ENCODE peak calls at places on chromosomes 13 and 19, in seven cellular contexts. K, A, J, M, T, N and D are unnamed samples.

GRCh38 chr13:50574731-50575130 is 268.8 kb downstream of the DLEU7 start:
- DNase-seq in M (no peak), J (no peak), K (no peak), N (no peak), A (no peak), T (no peak), D (no peak)

GRCh38 chr19:34480971-34481821 is at the start of gene WTIP:
- DNase-seq in M (peak; percentile 84), N (peak; percentile 92), J (no peak), T (peak; percentile 73), A (no peak), K (peak; percentile 89), D (no peak)

GRCh38 chr19:55554302-55554701 is 9.0 kb upstream of the SBK3 start:
- DNase-seq in N (no peak), T (no peak), J (no peak), A (no peak), K (no peak), M (no peak), D (no peak)

GRCh38 chr19:29837448-29837961 is 25.7 kb downstream of the CCNE1 start:
- DNase-seq in N (no peak), T (no peak), M (no peak), J (no peak), K (no peak), A (no peak), D (peak; percentile 84)

GRCh38 chr19:7337380-7338194 is 11.2 kb upstream of the ARHGEF18 start:
- DNase-seq in M (no peak), J (no peak), T (no peak), A (no peak), K (no peak), N (no peak), D (no peak)

GRCh38 chr19:41316306-41316920 is 6.4 kb downstream of the CCDC97 start:
- DNase-seq in M (no peak), J (no peak), K (no peak), N (no peak), A (no peak), T (no peak), D (no peak)

GRCh38 chr19:2618611-2619010 is 83.9 kb downstream of the GNG7 start:
- DNase-seq in A (peak; percentile 75), N (no peak), K (no peak), M (peak; percentile 69), J (no peak), T (no peak), D (peak; percentile 59)

GRCh38 chr13:23765531-23765930 is 123.7 kb downstream of the MIPEP start:
- DNase-seq in N (no peak), K (no peak), J (no peak), M (no peak), A (no peak), T (no peak), D (no peak)

GRCh38 chr13:79987323-79987722 is 353.6 kb downstream of the SPRY2 start:
- DNase-seq in K (no peak), T (no peak), M (no peak), J (no peak), N (no peak), A (no peak), D (no peak)

GRCh38 chr13:60343978-60344377 is 53.0 kb upstream of the TDRD3 start:
- DNase-seq in A (no peak), K (no peak), T (no peak), M (no peak), N (no peak), J (no peak), D (no peak)

GRCh38 chr19:54416695-54417491 is 1.6 kb downstream of the TTYH1 start:
- DNase-seq in A (no peak), K (peak; percentile 46), J (no peak), T (no peak), M (no peak), N (no peak), D (no peak)

GRCh38 chr19:776549-776948 is 20.7 kb upstream of the PTBP1 start:
- DNase-seq in K (no peak), M (no peak), J (no peak), A (no peak), N (no peak), T (no peak), D (no peak)

GRCh38 chr13:85277753-85278152 is 521.5 kb downstream of the SLITRK6 start:
- DNase-seq in N (no peak), M (no peak), A (no peak), T (no peak), K (no peak), J (no peak), D (no peak)

GRCh38 chr19:17944301-17944700 is 11.5 kb downstream of the CCDC124 start:
- DNase-seq in M (peak; percentile 54), T (peak; percentile 40), N (no peak), A (no peak), K (no peak), J (no peak), D (no peak)

GRCh38 chr19:38233740-38234251 is 9.8 kb upstream of the DPF1 start:
- DNase-seq in K (peak; percentile 96), M (peak; percentile 76), T (peak; percentile 57), J (no peak), N (peak; percentile 79), A (peak; percentile 79), D (peak; percentile 42)

GRCh38 chr19:37980419-37980975 is 73.5 kb downstream of the SIPA1L3 start:
- DNase-seq in A (no peak), J (no peak), T (no peak), K (no peak), N (no peak), M (no peak), D (no peak)

GRCh38 chr13:73849292-73849691 is 284.9 kb downstream of the KLF12 start:
- DNase-seq in T (no peak), K (peak; percentile 86), A (no peak), M (no peak), N (no peak), J (no peak), D (no peak)

GRCh38 chr13:24605923-24606372 is 74.3 kb upstream of the ATP12A start:
- DNase-seq in A (peak; percentile 71), J (no peak), M (no peak), T (no peak), K (peak; percentile 56), N (no peak), D (peak; percentile 43)

GRCh38 chr13:40629678-40630384 is 36.6 kb downstream of the FOXO1 start:
- DNase-seq in K (no peak), N (no peak), J (no peak), A (no peak), T (no peak), M (no peak), D (no peak)

GRCh38 chr13:30796132-30796832 is 60.9 kb downstream of the ALOX5AP start:
- DNase-seq in K (no peak), T (no peak), A (no peak), N (no peak), J (peak; percentile 46), M (no peak), D (no peak)

GRCh38 chr13:27406178-27406939 is 18.1 kb upstream of the GTF3A start:
- DNase-seq in K (peak; percentile 27), T (no peak), M (no peak), A (peak; percentile 62), J (no peak), N (no peak), D (no peak)

DNA sequence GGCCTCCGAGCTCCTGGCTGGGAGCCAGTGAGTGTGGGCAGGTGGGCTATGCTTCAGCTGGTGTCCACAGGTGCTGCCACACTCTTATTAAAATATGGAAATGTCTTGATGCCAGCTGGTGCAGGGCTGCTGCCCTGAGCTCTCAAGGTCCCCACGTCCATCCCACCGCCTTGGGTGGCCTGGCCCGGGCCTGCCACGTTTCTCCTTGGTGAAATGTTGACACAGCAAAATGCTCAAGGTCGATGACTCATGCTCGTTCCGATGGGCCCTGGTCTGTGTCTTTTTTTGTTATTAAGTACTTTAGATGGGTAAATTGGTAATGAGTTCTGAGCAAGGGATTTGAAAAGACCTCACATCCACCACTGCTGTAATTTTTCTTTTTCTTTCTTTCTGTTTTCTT is 524.7 kb downstream of the MYO16 start:
- DNase-seq in A (no peak), T (no peak), J (no peak), K (no peak), N (peak; percentile 80), M (no peak), D (no peak)
- H3K4me1 ChIP-seq in A (no peaks in the 10 kb centered on the region), T (no peaks in the 10 kb centered on the region), J (peaks cover 43% of the 10 kb centered on the region), K (peaks cover 25% of the 10 kb centered on the region), N (peaks cover 12% of the 10 kb centered on the region), M (no peaks in the 10 kb centered on the region), D (no peaks in the 10 kb centered on the region)

GRCh38 chr13:39602614-39603366 is at the start of gene LHFPL6:
- DNase-seq in M (peak; percentile 94), K (peak; percentile 88), N (peak; percentile 85), T (peak; percentile 84), A (no peak), J (no peak), D (peak; percentile 28)

GRCh38 chr13:39599842-39600241 is 3.2 kb downstream of the LHFPL6 start:
- DNase-seq in T (no peak), N (no peak), A (no peak), K (no peak), M (no peak), J (no peak), D (no peak)

GRCh38 chr13:39602277-39602613 is 748 bp downstream of the LHFPL6 start:
- DNase-seq in K (no peak), J (no peak), N (no peak), T (no peak), M (no peak), A (no peak), D (no peak)

GRCh38 chr13:39601636-39602035 is 1.4 kb downstream of the LHFPL6 start:
- DNase-seq in N (no peak), T (no peak), A (no peak), J (no peak), M (no peak), K (no peak), D (no peak)

GRCh38 chr13:39600766-39601165 is 2.2 kb downstream of the LHFPL6 start:
- DNase-seq in N (no peak), J (no peak), M (peak; percentile 71), K (peak; percentile 70), A (no peak), T (no peak), D (no peak)
- H3K27me3 ChIP-seq in N (no peaks in the 10 kb centered on the region), J (no peaks in the 10 kb centered on the region), M (no peaks in the 10 kb centered on the region), K (peaks cover 43% of the 10 kb centered on the region), A (peaks cover 20% of the 10 kb centered on the region), T (no peaks in the 10 kb centered on the region), D (peaks cover 7% of the 10 kb centered on the region)

GRCh38 chr13:110306960-110307696 is at the start of the genes COL4A1 and COL4A2:
- DNase-seq in T (peak; percentile 86), A (no peak), K (peak; percentile 87), J (no peak), N (peak; percentile 90), M (peak; percentile 87), D (no peak)
- H3K4me3 ChIP-seq in T (peak within 1 kb of the TSS; percentile 85), A (no peak within 1 kb of the TSS), K (peak within 1 kb of the TSS; percentile 98), J (peak within 1 kb of the TSS; percentile 37), N (peak within 1 kb of the TSS; percentile 85), M (peak within 1 kb of the TSS; percentile 90), D (no peak within 1 kb of the TSS)

DNA sequence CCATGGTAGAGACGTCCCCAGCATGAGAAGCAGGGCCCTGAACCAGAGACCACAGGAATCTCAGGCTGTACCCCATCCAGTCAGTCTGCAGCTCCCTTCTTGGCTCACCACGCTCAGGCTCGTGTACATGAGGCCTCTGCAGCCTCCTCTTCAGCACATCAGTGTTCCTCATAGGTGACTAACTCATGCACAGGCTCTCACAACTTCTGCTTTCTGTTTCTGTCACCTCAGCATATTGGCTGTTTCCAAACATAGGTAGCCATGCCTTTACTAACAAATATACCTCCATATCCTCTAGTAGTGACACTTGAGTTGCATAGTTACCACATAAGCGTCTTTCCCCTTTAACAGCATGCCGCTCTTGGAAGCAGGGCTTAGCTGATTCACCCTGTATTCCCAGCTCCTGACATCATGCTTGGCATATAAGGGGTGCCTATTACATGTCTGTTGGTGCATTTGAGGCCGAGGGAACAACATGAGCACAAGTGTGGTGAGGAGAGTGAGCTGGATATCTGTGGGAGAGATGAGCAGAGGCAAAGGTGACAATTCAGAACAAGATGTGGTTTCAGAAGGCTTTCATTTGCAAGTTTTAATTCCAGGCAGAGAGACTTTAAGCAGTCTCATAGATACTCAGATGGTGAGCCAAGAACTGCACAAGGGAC is 16.7 kb downstream of the ZNF473 start:
- DNase-seq in N (no peak), A (no peak), K (no peak), M (no peak), T (no peak), J (no peak), D (no peak)
- H3K4me1 ChIP-seq in N (no peaks in the 10 kb centered on the region), A (no peaks in the 10 kb centered on the region), K (no peaks in the 10 kb centered on the region), M (no peaks in the 10 kb centered on the region), T (no peaks in the 10 kb centered on the region), J (no peaks in the 10 kb centered on the region), D (no peaks in the 10 kb centered on the region)